ENCODE peak calls at places on chromosome 16, in six cellular contexts. Q, J, F, A, U and T are unnamed samples.

GRCh38 chr16:46731691-46732555 is 16.2 kb downstream of the MYLK3 start:
- DNase-seq in Q (no peak), J (peak), F (no peak), A (no peak), U (no peak), T (no peak)

GRCh38 chr16:25691519-25692091 is at the start of gene HS3ST4:
- DNase-seq in Q (no peak), J (no peak), F (no peak), A (no peak), U (no peak), T (peak)

GRCh38 chr16:30649725-30650368 is 913 bp upstream of the PRR14 start:
- DNase-seq in Q (no peak), J (no peak), F (no peak), A (no peak), U (no peak), T (no peak)

GRCh38 chr16:90018297-90019200 is 707 bp downstream of the DBNDD1 start:
- DNase-seq in Q (no peak), J (no peak), F (peak), A (no peak), U (no peak), T (no peak)

GRCh38 chr16:80265624-80266306 is 275.0 kb upstream of the DYNLRB2 start:
- DNase-seq in Q (no peak), J (no peak), F (peak), A (no peak), U (no peak), T (no peak)

GRCh38 chr16:72554935-72555334 is 383.0 kb upstream of the PMFBP1 start:
- DNase-seq in Q (no peak), J (no peak), F (no peak), A (no peak), U (no peak), T (no peak)

GRCh38 chr16:74743668-74744299 is 30.8 kb downstream of the FA2H start:
- DNase-seq in Q (no peak), J (no peak), F (peak), A (no peak), U (peak), T (no peak)

GRCh38 chr16:9159839-9160550 is 68.6 kb downstream of the HAPSTR1 start:
- DNase-seq in Q (no peak), J (peak), F (peak), A (peak), U (peak), T (peak)

GRCh38 chr16:7405166-7405565 is 72.5 kb downstream of the RBFOX1 start:
- DNase-seq in Q (no peak), J (peak), F (peak), A (peak), U (no peak), T (peak)

GRCh38 chr16:73254983-73255382 is 207.1 kb upstream of the ZFHX3 start:
- DNase-seq in Q (no peak), J (no peak), F (peak), A (no peak), U (no peak), T (no peak)

GRCh38 chr16:56606688-56607618 is 1.4 kb upstream of the MT2A start:
- DNase-seq in Q (no peak), J (peak), F (peak), A (no peak), U (peak), T (no peak)

GRCh38 chr16:84040206-84040822 is 2.3 kb downstream of the SLC38A8 start:
- DNase-seq in Q (no peak), J (no peak), F (no peak), A (no peak), U (no peak), T (no peak)

GRCh38 chr16:11497329-11497805 is 89.4 kb downstream of the LITAF start:
- DNase-seq in Q (no peak), J (peak), F (peak), A (no peak), U (peak), T (peak)

GRCh38 chr16:1279945-1280589 is 24.2 kb downstream of the TPSD1 start:
- DNase-seq in Q (no peak), J (no peak), F (no peak), A (no peak), U (no peak), T (no peak)

GRCh38 chr16:23424292-23424958 is 28.6 kb downstream of the COG7 start:
- DNase-seq in Q (no peak), J (no peak), F (peak), A (no peak), U (no peak), T (no peak)

GRCh38 chr16:83945587-83945986 is 7.5 kb upstream of the OSGIN1 start:
- DNase-seq in Q (no peak), J (no peak), F (no peak), A (no peak), U (no peak), T (no peak)

GRCh38 chr16:68843482-68844210 is at the start of gene TANGO6:
- DNase-seq in Q (peak), J (peak), F (peak), A (no peak), U (peak), T (peak)
- H3K27ac ChIP-seq in Q (peak), J (peak), F (peak), A (no peak), U (peak), T (peak)

GRCh38 chr16:50303041-50303604 is 36.8 kb downstream of the ADCY7 start:
- DNase-seq in Q (no peak), J (no peak), F (no peak), A (no peak), U (no peak), T (no peak)
- H3K27ac ChIP-seq in Q (peak), J (no peak), F (peak), A (no peak), U (no peak), T (no peak)

DNA sequence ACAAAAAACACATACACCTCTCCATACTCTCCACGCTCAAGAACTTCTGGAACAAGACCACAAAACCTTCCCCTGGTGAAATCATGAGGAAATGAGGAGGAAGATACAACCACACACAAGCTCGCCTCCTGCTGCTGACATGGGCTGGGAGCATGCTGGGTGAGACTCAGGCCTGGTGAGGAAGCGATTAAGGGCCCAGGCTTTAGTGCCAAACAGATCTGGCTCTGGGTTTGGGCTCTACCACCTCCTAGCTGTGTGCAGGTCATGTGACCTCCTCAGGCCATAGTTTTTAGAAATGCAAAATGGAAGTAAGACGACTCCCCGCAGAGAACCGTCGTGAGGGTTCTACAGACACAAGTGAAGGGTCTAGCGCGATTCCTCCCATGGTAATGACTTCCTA is 41.3 kb downstream of the VAC14 start:
- DNase-seq in Q (no peak), J (no peak), F (no peak), A (no peak), U (no peak), T (no peak)
- H3K27ac ChIP-seq in Q (no peak), J (no peak), F (peak), A (no peak), U (no peak), T (no peak)

DNA sequence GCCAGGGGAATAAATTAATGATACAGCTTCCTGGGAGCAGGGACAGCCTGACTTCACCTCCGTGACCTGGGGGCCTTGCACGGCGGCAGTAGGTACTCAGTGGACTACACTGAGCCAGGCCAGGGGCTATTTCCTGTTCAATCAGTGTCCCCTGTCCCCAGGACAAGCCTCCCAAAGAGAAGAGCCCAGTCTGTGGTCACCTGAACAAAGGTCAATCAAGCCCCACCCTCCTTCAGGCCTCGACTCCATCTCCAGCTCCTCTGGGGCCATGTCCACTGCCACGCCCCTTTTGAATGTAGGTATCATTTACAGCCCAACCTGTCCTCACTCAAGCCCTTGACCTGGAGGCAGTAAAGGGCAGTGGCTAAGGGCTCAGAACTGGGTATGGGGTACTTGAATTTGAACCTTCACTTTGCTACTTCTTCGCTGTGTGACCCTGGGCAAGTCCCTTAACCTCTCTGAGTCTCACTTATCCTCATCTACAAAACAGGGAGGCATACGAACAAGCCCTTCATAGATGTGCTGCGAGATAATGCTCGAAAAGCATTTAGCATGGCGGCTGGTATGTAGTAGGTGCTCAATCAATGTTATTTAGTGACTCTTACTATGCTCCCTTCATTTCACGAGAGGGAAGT is 29.0 kb downstream of the MYH11 start:
- DNase-seq in Q (no peak), J (no peak), F (no peak), A (no peak), U (no peak), T (no peak)
- H3K27ac ChIP-seq in Q (no peak), J (no peak), F (no peak), A (no peak), U (no peak), T (no peak)

DNA sequence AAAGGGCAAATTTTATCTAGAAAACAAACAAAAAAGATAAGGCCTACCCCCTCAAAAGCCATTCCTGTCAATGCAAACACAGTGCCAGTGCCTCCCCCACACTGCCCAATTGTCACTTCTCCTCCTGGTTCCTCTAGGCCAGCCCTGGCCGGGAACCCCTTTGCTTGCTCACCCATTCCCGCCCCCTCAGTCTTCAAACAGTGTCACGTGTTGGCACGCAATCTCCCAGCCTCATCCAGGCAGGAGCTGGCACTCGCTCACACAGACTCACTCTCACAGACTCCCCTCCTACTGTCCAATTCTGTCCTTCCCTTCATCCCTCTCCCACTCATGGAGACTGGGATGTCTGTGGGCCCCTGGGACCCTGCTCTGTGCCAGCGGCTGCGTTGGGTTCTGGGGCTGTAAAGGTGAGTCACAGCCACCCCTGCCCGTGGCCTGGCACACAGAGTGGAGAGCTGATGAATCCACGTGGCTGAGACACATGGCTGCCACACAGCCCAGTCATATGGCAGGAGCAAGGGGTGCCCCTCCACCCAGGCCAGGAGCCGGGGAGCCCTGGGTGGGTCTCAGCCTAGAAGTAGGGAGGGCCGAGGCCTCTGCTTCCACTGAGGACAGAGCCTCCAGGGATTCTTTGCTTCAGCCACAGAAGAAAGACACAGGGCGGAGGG is 54.8 kb downstream of the VAC14 start:
- DNase-seq in Q (no peak), J (peak), F (peak), A (no peak), U (peak), T (no peak)
- H3K27ac ChIP-seq in Q (no peak), J (peak), F (peak), A (no peak), U (peak), T (no peak)

GRCh38 chr16:78871241-78871640 is 729.3 kb downstream of the MAF start:
- DNase-seq in Q (no peak), J (no peak), F (no peak), A (no peak), U (no peak), T (no peak)
- H3K27ac ChIP-seq in Q (no peak), J (no peak), F (no peak), A (no peak), U (no peak), T (no peak)

DNA sequence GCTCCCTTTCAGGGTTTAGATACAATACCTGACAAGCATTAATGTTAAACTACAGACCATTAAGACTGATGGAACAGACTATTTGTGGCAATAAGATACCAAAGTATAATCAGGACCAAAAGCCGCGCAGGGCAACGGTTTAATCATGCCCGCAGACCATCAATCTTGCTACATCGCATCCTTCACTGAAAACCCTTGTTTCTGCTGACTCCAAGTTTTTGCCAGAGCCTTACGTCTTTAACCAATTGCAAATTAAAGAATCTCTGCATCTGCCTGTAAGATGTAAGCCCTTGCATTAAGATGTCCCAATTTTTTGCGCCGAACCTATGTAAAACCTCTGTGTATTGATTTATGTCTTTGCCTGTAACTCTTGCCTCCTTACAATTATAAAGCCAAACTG is 94.2 kb upstream of the RBBP6 start:
- DNase-seq in Q (no peak), J (no peak), F (no peak), A (no peak), U (no peak), T (no peak)
- H3K27ac ChIP-seq in Q (no peak), J (no peak), F (no peak), A (no peak), U (no peak), T (no peak)

GRCh38 chr16:54931041-54931756 is 534 bp downstream of the IRX5 start:
- DNase-seq in Q (no peak), J (no peak), F (peak), A (no peak), U (peak), T (peak)

GRCh38 chr16:54933281-54934150 is 2.9 kb downstream of the IRX5 start:
- DNase-seq in Q (no peak), J (no peak), F (no peak), A (no peak), U (no peak), T (no peak)

GRCh38 chr16:54932737-54933254 is 2.1 kb downstream of the IRX5 start:
- DNase-seq in Q (no peak), J (no peak), F (no peak), A (no peak), U (no peak), T (no peak)

GRCh38 chr16:54930034-54930938 is at the start of gene IRX5:
- DNase-seq in Q (no peak), J (peak), F (peak), A (no peak), U (peak), T (peak)

DNA sequence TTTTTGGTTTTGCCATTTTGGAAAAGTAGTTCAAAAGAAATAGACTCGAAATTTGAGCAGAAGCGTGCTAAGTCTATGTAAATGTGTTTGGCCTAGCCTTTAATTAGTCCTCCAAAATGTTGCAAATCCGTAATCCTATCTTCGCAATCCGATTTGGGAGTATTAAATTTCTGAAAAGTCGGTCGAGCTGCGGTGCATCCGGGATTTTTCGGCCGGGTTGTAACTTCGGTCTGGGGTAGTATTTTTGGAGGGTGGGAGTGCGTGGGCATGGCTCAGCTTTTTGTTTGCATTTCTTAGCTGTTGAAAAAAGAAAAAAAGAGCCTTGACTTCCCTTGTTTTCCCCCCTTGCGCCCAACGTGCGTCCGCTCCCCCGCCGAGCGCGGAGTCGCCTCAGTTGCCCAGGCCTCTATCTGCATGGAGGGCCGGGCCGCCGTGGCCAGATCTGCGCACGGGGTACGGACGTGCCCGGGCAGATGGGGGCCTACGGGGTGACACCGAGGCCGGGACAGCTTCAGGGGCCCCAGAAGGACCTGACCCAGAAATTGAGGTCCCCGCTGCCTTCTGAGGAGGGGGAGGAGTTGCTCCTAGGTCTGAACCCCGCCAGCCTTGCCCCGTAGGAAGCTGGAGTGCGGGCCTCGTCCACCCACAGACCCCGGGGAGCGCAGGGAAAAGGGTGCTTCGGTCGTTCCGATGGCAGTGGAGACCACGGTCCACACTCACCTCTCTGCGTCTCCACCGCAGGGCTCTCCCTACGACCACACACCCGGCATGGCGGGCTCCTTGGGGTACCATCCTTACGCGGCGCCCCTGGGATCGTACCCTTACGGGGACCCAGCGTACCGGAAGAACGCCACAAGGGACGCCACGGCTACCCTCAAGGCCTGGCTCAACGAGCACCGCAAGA is 1.3 kb downstream of the IRX5 start:
- DNase-seq in Q (no peak), J (no peak), F (no peak), A (no peak), U (no peak), T (no peak)
- H3K27ac ChIP-seq in Q (no peak), J (peak), F (peak), A (no peak), U (no peak), T (no peak)

DNA sequence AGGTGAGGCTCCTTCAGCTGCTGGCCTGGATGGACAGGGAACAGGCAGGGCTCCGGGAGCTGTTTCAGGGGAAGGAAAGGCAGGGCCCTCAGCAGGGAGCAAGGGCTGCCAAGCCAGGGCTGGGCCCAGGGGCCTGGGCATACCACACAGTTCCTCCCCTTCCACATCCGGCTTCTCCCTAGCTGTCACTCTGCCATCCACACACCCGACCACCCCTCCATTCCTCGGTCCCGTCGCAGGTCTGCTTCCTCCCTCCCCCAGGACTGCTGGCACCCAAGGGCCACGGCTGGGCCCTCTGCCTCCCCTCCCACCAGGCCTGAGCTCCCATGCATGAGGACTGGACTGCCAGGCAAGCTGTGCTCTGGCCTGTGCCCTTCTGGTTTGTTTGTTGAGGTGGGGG is 24.0 kb downstream of the CDIP1 start:
- DNase-seq in Q (no peak), J (no peak), F (no peak), A (no peak), U (no peak), T (no peak)
- H3K27ac ChIP-seq in Q (peak), J (peak), F (no peak), A (no peak), U (peak), T (no peak)

GRCh38 chr16:67483150-67483549 is at the start of gene AGRP:
- DNase-seq in Q (no peak), J (no peak), F (no peak), A (no peak), U (no peak), T (no peak)

GRCh38 chr16:67480833-67481560 is at the start of gene ATP6V0D1:
- DNase-seq in Q (peak), J (peak), F (peak), A (peak), U (peak), T (peak)

GRCh38 chr16:67483731-67484525 is 581 bp upstream of the AGRP start:
- DNase-seq in Q (no peak), J (no peak), F (no peak), A (no peak), U (no peak), T (no peak)

GRCh38 chr16:67481561-67482259 is 753 bp upstream of the ATP6V0D1 start:
- DNase-seq in Q (peak), J (peak), F (no peak), A (no peak), U (peak), T (peak)

GRCh38 chr16:67482260-67482924 is 955 bp downstream of the AGRP start:
- DNase-seq in Q (no peak), J (no peak), F (no peak), A (no peak), U (no peak), T (no peak)
- H3K27ac ChIP-seq in Q (peak), J (peak), F (peak), A (no peak), U (peak), T (peak)